ENCODE peak calls at places on chromosomes 13 and 19, in four cellular contexts. I is spleen, H is heart left ventricle, T is tibial nerve. D is an unnamed sample.

GRCh38 chr19:23817519-23817918 is 58.8 kb upstream of the ZNF681 start:
- DNase-seq in T (no peak), H (no peak), I (no peak), D (peak; percentile 20)

GRCh38 chr19:58476498-58477015 is 405 bp downstream of the ZNF446 start:
- DNase-seq in I (no peak), H (peak; percentile 64), T (no peak), D (no peak)

GRCh38 chr13:27712421-27712820 is 79.9 kb upstream of the GSX1 start:
- DNase-seq in H (no peak), I (no peak), T (peak; percentile 25), D (no peak)

GRCh38 chr13:66491241-66491640 is 738.9 kb downstream of the PCDH9 start:
- DNase-seq in H (no peak), T (no peak), I (no peak), D (no peak)

GRCh38 chr13:110834572-110834971 is 80.3 kb downstream of the ANKRD10 start:
- DNase-seq in T (no peak), I (no peak), H (no peak), D (no peak)

GRCh38 chr13:99993660-99994455 is 12.3 kb downstream of the ZIC2 start:
- DNase-seq in I (no peak), T (no peak), H (no peak), D (no peak)

GRCh38 chr13:98571955-98572662 is 4.8 kb downstream of the STK24 start:
- DNase-seq in I (peak; percentile 76), T (no peak), H (peak; percentile 53), D (no peak)

GRCh38 chr19:54029930-54030490 is 33.7 kb downstream of the VSTM1 start:
- DNase-seq in H (no peak), T (peak; percentile 48), I (peak; percentile 76), D (peak; percentile 63)

GRCh38 chr13:40596484-40596883 is 70.0 kb downstream of the FOXO1 start:
- DNase-seq in I (no peak), T (no peak), H (no peak), D (no peak)

GRCh38 chr19:52296400-52296772 is 583 bp upstream of the ZNF480 start:
- DNase-seq in T (no peak), H (no peak), I (no peak), D (no peak)

GRCh38 chr13:113083402-113084061 is 22.1 kb upstream of the F7 start:
- DNase-seq in I (peak; percentile 48), T (peak; percentile 42), H (peak; percentile 90), D (peak; percentile 69)

GRCh38 chr13:111975539-111976473 is 91.1 kb upstream of the SOX1 start:
- DNase-seq in T (no peak), I (no peak), H (no peak), D (no peak)

GRCh38 chr19:4139614-4140236 is 13.7 kb upstream of the CREB3L3 start:
- DNase-seq in T (peak; percentile 89), H (peak; percentile 77), I (peak; percentile 96), D (peak; percentile 65)

GRCh38 chr19:13281567-13282291 is 131.5 kb downstream of the IER2 start:
- DNase-seq in I (no peak), T (no peak), H (no peak), D (no peak)

GRCh38 chr19:19459707-19460251 is 54.3 kb downstream of the GATAD2A start:
- DNase-seq in H (peak; percentile 64), T (no peak), I (peak; percentile 90), D (peak; percentile 75)

GRCh38 chr13:113097651-113098050 is 7.9 kb upstream of the F7 start:
- DNase-seq in I (no peak), H (no peak), T (no peak), D (no peak)

GRCh38 chr19:13160557-13160956 is 10.3 kb downstream of the IER2 start:
- DNase-seq in H (no peak), I (no peak), T (no peak), D (no peak)

GRCh38 chr13:40445557-40445990 is 220.9 kb downstream of the FOXO1 start:
- DNase-seq in I (peak; percentile 96), T (peak; percentile 25), H (peak; percentile 75), D (peak; percentile 46)

GRCh38 chr13:52845766-52846566 is 2.5 kb downstream of the PCDH8 start:
- DNase-seq in H (no peak), I (peak; percentile 74), T (no peak), D (no peak)

GRCh38 chr13:28719656-28720055 is 886 bp upstream of the SLC46A3 start:
- DNase-seq in H (no peak), T (no peak), I (no peak), D (no peak)

GRCh38 chr19:13797870-13798269 is 2.6 kb downstream of the ZSWIM4 start:
- DNase-seq in I (no peak), H (no peak), T (no peak), D (no peak)

GRCh38 chr19:6532244-6532999 is 1.6 kb downstream of the TNFSF9 start:
- DNase-seq in I (peak; percentile 84), H (no peak), T (no peak), D (no peak)

GRCh38 chr13:41675306-41675705 is 218.0 kb downstream of the RGCC start:
- DNase-seq in H (no peak), T (no peak), I (no peak), D (no peak)

GRCh38 chr13:76522083-76522755 is 364.0 kb downstream of the KCTD12 start:
- DNase-seq in I (peak; percentile 32), T (no peak), H (no peak), D (no peak)

GRCh38 chr19:1767464-1767933 is 14.2 kb downstream of the ONECUT3 start:
- DNase-seq in T (peak; percentile 33), H (no peak), I (peak; percentile 87), D (peak; percentile 84)

GRCh38 chr13:46160474-46161066 is 21.4 kb downstream of the LCP1 start:
- DNase-seq in I (no peak), H (no peak), T (no peak), D (peak; percentile 29)

GRCh38 chr19:16001481-16002312 is 52.9 kb downstream of the OR10H4 start:
- DNase-seq in I (no peak), T (peak; percentile 16), H (no peak), D (no peak)

GRCh38 chr19:7992575-7992974 is 12.9 kb downstream of the ELAVL1 start:
- DNase-seq in I (no peak), T (no peak), H (no peak), D (no peak)

DNA sequence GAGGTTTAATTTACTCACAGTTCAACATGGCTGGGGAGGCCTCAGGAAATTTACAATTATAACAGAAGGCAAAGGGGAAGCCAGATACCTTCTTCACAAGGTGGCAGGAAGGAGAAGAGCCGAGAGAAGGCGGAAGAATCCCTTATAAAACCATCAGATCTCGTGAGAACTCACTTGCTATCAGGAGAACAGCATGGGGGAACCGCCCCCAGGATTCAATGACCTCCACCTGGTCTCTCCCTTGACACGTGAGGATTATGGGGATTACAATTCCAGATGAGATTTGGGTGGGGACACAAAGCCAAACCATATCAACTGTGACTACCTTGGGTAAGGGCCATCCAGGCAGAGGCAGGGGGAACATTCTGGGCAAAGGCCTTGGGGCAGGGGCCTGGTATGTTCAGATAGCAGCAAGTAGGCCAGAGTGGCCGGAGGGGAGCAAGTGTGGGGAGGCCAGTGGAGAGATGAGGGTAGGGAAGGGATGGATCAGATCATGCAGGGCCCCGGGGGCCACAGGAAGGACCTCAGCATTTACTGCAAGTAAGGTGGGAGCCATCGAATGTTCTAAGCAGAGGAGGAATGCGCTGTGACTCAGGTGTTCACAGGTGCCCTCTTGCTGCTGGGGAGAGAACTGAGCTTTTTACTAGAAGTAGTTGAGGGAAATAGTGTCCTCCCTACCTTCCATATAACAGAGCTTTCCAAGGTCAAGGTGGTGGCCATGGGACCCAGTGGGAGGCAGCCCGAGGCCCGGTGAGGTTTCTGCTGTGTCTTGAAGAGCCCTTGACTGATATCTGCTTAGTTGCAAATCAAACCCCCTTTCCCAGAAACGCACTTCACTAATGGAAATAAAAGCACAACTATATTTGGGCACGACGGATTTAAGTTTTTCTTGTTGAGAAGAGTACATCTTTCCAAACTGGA is 18.0 kb downstream of the RAB3D start:
- DNase-seq in I (peak; percentile 76), T (no peak), H (peak; percentile 12), D (no peak)
- TF ChIP-seq POLR2A in I (no peak), T (no peak), H (no peak), D (no peak)

GRCh38 chr19:49602806-49603205 is 11.8 kb downstream of the PRR12 start:
- DNase-seq in I (no peak), H (no peak), T (no peak), D (no peak)

GRCh38 chr19:49599378-49600298 is 8.7 kb downstream of the PRR12 start:
- DNase-seq in T (no peak), H (no peak), I (no peak), D (no peak)

GRCh38 chr19:49597703-49597974 is 6.7 kb downstream of the PRR12 start:
- DNase-seq in I (no peak), T (no peak), H (no peak), D (no peak)

GRCh38 chr19:49605605-49606004 is 14.6 kb downstream of the PRR12 start:
- DNase-seq in H (no peak), I (no peak), T (no peak), D (no peak)

DNA sequence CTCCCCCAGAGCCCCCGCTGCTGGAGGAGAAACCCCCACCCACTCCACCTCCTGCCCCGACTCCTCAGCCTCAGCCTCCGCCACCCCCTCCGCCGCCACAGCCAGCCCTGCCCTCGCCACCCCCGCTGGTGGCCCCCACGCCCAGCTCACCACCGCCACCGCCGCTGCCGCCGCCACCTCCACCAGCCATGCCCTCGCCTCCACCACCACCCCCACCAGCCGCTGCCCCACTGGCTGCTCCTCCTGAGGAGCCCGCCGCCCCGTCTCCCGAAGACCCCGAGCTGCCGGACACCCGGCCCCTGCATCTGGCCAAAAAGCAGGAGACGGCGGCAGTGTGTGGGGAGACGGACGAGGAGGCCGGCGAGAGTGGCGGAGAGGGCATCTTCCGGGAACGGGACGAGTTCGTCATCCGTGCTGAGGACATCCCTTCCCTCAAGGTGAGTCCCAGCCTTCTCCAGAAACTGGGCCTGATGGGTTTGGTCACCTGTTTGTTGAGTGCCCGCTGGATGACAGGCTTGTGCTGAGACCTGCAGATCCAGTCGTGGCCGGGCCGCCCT is 10.6 kb downstream of the PRR12 start:
- DNase-seq in T (no peak), I (no peak), H (no peak), D (no peak)
- TF ChIP-seq POLR2A in T (no peak), I (no peak), H (no peak), D (no peak)

GRCh38 chr19:10625003-10625761 is at the start of gene SLC44A2:
- DNase-seq in I (peak; percentile 83), T (peak; percentile 61), H (peak; percentile 89), D (peak; percentile 91)
- TF ChIP-seq POLR2A in I (no peak), T (peak; percentile 72), H (no peak), D (peak; percentile 70)

GRCh38 chr19:56312787-56313343 is 1.8 kb downstream of the ZSCAN5A start:
- DNase-seq in T (no peak), H (no peak), I (no peak), D (no peak)

GRCh38 chr19:56315076-56315828 is 613 bp upstream of the ZSCAN5A start:
- DNase-seq in I (peak; percentile 94), H (peak; percentile 95), T (peak; percentile 96), D (peak; percentile 98)

GRCh38 chr19:56312337-56312736 is 2.3 kb downstream of the ZSCAN5A start:
- DNase-seq in H (no peak), T (no peak), I (no peak), D (no peak)

GRCh38 chr19:56314584-56315075 is at the start of gene ZSCAN5A:
- DNase-seq in H (peak; percentile 98), I (peak; percentile 100), T (peak; percentile 95), D (peak; percentile 97)

DNA sequence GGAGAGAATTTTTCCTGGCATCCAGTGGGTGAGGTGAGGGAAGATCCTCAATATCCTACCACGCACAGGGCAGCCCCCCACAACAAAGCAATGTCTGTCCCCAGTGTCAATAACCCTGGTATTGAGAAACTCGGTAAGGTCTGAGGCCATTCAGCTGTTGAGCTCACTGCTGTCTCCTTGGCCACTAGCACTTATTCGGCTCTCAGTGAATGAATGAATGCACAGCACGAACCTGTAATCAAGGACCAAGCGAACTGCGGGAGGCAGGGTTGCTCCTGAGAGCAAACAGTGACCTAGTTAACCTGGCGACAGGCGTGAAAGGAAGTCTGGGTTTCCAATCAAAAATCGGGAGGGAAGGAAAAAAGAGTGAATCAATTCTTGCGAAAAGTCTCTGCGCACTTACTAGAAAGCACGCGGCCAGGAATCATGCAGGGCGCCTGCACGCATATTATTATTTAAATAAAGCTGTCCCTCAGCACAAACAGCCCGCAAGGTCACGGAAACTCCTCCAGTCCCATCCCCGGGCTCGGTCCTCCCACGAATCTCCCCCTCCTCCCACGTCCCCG is 538 bp downstream of the ZSCAN5A start:
- DNase-seq in H (no peak), T (peak; percentile 9), I (no peak), D (peak; percentile 28)
- TF ChIP-seq POLR2A in H (no peak), T (no peak), I (no peak), D (no peak)

D was measured in H54.